ENCODE peak calls at places on chromosomes 12 and 14, in ten cellular contexts. Z is K562, G is stomach, E is A549, Y is tibial nerve, K is suprapubic skin, V is HepG2, M is upper lobe of left lung, D is transverse colon, W is sigmoid colon. N is an unnamed sample.

GRCh38 chr12:168763-169525 is 45.0 kb downstream of the SLC6A12 start:
- DNase-seq in Z (no peak), G (no peak), E (no peak), Y (no peak), K (no peak), V (no peak), M (no peak), D (no peak), W (no peak), N (no peak)

GRCh38 chr14:29671034-29671433 is 256.6 kb downstream of the PRKD1 start:
- DNase-seq in Z (no peak), G (no peak), E (no peak), Y (no peak), K (no peak), V (no peak), M (no peak), D (no peak), W (no peak), N (no peak)

GRCh38 chr12:45231515-45232145 is 15.7 kb downstream of the ANO6 start:
- DNase-seq in Z (no peak), G (no peak), E (peak), Y (no peak), K (no peak), V (peak), M (no peak), D (no peak), W (no peak), N (no peak)

GRCh38 chr12:126617312-126617711 is 1552.1 kb downstream of the AACS start:
- DNase-seq in Z (peak), G (no peak), E (peak), Y (no peak), K (no peak), V (no peak), M (no peak), D (no peak), W (no peak), N (no peak)

GRCh38 chr12:25130741-25131188 is 64.2 kb downstream of the DNAI7 start:
- DNase-seq in Z (peak), G (no peak), E (peak), Y (no peak), K (no peak), V (peak), M (no peak), D (no peak), W (no peak), N (no peak)

GRCh38 chr12:125677829-125678228 is 612.6 kb downstream of the AACS start:
- DNase-seq in Z (no peak), G (no peak), E (no peak), Y (no peak), K (no peak), V (no peak), M (no peak), D (no peak), W (no peak), N (no peak)

GRCh38 chr12:31386364-31386777 is 60.4 kb upstream of the SINHCAF start:
- DNase-seq in Z (no peak), G (no peak), E (no peak), Y (no peak), K (no peak), V (no peak), M (no peak), D (no peak), W (no peak), N (no peak)

GRCh38 chr12:113142173-113142885 is 6.8 kb upstream of the RASAL1 start:
- DNase-seq in Z (no peak), G (peak), E (no peak), Y (no peak), K (no peak), V (peak), M (peak), D (peak), W (no peak), N (no peak)

GRCh38 chr12:53518381-53518780 is 11.1 kb upstream of the NPFF start:
- DNase-seq in Z (no peak), G (no peak), E (no peak), Y (no peak), K (no peak), V (no peak), M (peak), D (no peak), W (no peak), N (no peak)

GRCh38 chr12:83216230-83216629 is 529.5 kb downstream of the TMTC2 start:
- DNase-seq in Z (no peak), G (no peak), E (no peak), Y (no peak), K (no peak), V (no peak), M (no peak), D (no peak), W (no peak), N (no peak)

GRCh38 chr14:34018564-34019244 is 67.8 kb upstream of the EGLN3 start:
- DNase-seq in Z (no peak), G (no peak), E (no peak), Y (peak), K (no peak), V (no peak), M (no peak), D (no peak), W (peak), N (no peak)

GRCh38 chr12:121003650-121004049 is 12.6 kb downstream of the C12orf43 start:
- DNase-seq in Z (no peak), G (peak), E (peak), Y (no peak), K (no peak), V (peak), M (no peak), D (peak), W (no peak), N (no peak)

GRCh38 chr14:55884819-55885218 is 233.4 kb upstream of the PELI2 start:
- DNase-seq in Z (no peak), G (no peak), E (no peak), Y (no peak), K (no peak), V (no peak), M (no peak), D (no peak), W (no peak), N (no peak)

GRCh38 chr12:84270470-84271140 is 642.0 kb downstream of the SLC6A15 start:
- DNase-seq in Z (no peak), G (peak), E (peak), Y (peak), K (no peak), V (no peak), M (no peak), D (no peak), W (no peak), N (no peak)

GRCh38 chr14:59679872-59680271 is 103.3 kb upstream of the CCDC175 start:
- DNase-seq in Z (no peak), G (no peak), E (no peak), Y (no peak), K (no peak), V (no peak), M (no peak), D (no peak), W (no peak), N (no peak)

GRCh38 chr14:20631821-20632389 is 9.6 kb downstream of the OR6S1 start:
- DNase-seq in Z (peak), G (peak), E (peak), Y (peak), K (no peak), V (peak), M (peak), D (peak), W (peak), N (peak)

GRCh38 chr12:56476972-56477432 is 8.6 kb downstream of the SPRYD4 start:
- DNase-seq in Z (no peak), G (no peak), E (no peak), Y (no peak), K (no peak), V (peak), M (no peak), D (no peak), W (no peak), N (no peak)

GRCh38 chr12:114920828-114921579 is 237.0 kb upstream of the TBX3 start:
- DNase-seq in Z (no peak), G (no peak), E (no peak), Y (no peak), K (no peak), V (no peak), M (no peak), D (no peak), W (no peak), N (no peak)

GRCh38 chr12:17148706-17149105 is 542.7 kb upstream of the LMO3 start:
- DNase-seq in Z (no peak), G (no peak), E (peak), Y (no peak), K (no peak), V (no peak), M (no peak), D (no peak), W (no peak), N (no peak)

GRCh38 chr12:95548056-95548538 is 3.2 kb downstream of the USP44 start:
- DNase-seq in Z (peak), G (peak), E (no peak), Y (no peak), K (no peak), V (no peak), M (peak), D (peak), W (peak), N (peak)

GRCh38 chr14:54440037-54440436 is 1.1 kb downstream of the CNIH1 start:
- DNase-seq in Z (no peak), G (no peak), E (no peak), Y (no peak), K (no peak), V (no peak), M (no peak), D (no peak), W (no peak), N (no peak)

GRCh38 chr14:106286697-106287290 is 760.4 kb downstream of the TMEM121 start:
- DNase-seq in Z (peak), G (no peak), E (peak), Y (no peak), K (no peak), V (no peak), M (no peak), D (no peak), W (no peak), N (no peak)

GRCh38 chr14:35416108-35416750 is 11.7 kb upstream of the NFKBIA start:
- DNase-seq in Z (no peak), G (no peak), E (no peak), Y (no peak), K (no peak), V (no peak), M (no peak), D (peak), W (no peak), N (no peak)

GRCh38 chr12:25670076-25671055 is 117.3 kb upstream of the LMNTD1 start:
- DNase-seq in Z (no peak), G (no peak), E (no peak), Y (no peak), K (no peak), V (no peak), M (no peak), D (no peak), W (no peak), N (no peak)

GRCh38 chr12:89245090-89245489 is 107.2 kb downstream of the DUSP6 start:
- DNase-seq in Z (no peak), G (no peak), E (no peak), Y (no peak), K (no peak), V (no peak), M (no peak), D (no peak), W (no peak), N (no peak)

GRCh38 chr12:128365831-128366231 is 98.9 kb downstream of the TMEM132C start:
- DNase-seq in Z (no peak), G (no peak), E (no peak), Y (no peak), K (peak), V (no peak), M (no peak), D (no peak), W (peak), N (peak)

GRCh38 chr12:6097384-6097783 is 27.1 kb downstream of the VWF start:
- DNase-seq in Z (no peak), G (no peak), E (no peak), Y (no peak), K (no peak), V (no peak), M (peak), D (no peak), W (no peak), N (no peak)

GRCh38 chr14:89232366-89233070 is 184.5 kb downstream of the FOXN3 start:
- DNase-seq in Z (no peak), G (no peak), E (no peak), Y (no peak), K (no peak), V (peak), M (no peak), D (no peak), W (no peak), N (no peak)

GRCh38 chr12:62533755-62534107 is 67.1 kb downstream of the MON2 start:
- DNase-seq in Z (no peak), G (peak), E (no peak), Y (no peak), K (no peak), V (no peak), M (no peak), D (no peak), W (no peak), N (no peak)

GRCh38 chr12:47722136-47722834 is 3.0 kb downstream of the ENDOU start:
- DNase-seq in Z (no peak), G (no peak), E (no peak), Y (no peak), K (peak), V (no peak), M (peak), D (no peak), W (no peak), N (peak)

GRCh38 chr12:52914722-52915121 is 9.8 kb upstream of the KRT8 start:
- DNase-seq in Z (peak), G (no peak), E (no peak), Y (no peak), K (no peak), V (no peak), M (no peak), D (no peak), W (no peak), N (no peak)

GRCh38 chr12:94289551-94290312 is 141.4 kb downstream of the PLXNC1 start:
- DNase-seq in Z (no peak), G (no peak), E (no peak), Y (no peak), K (no peak), V (no peak), M (no peak), D (no peak), W (no peak), N (peak)

GRCh38 chr12:124686001-124686884 is 118.8 kb upstream of the NCOR2 start:
- DNase-seq in Z (peak), G (no peak), E (peak), Y (no peak), K (no peak), V (no peak), M (no peak), D (no peak), W (no peak), N (peak)

GRCh38 chr14:100201701-100202100 is 37.2 kb upstream of the YY1 start:
- DNase-seq in Z (no peak), G (no peak), E (no peak), Y (no peak), K (no peak), V (peak), M (no peak), D (no peak), W (no peak), N (no peak)

GRCh38 chr14:52552063-52552988 is at the start of the genes GPR137C and TXNDC16:
- DNase-seq in Z (peak), G (peak), E (peak), Y (peak), K (peak), V (peak), M (peak), D (peak), W (peak), N (peak)
- TF ChIP-seq CTCF in Z (no peak), G (no peak), E (no peak), Y (no peak), K (no peak), V (no peak), M (peak), D (no peak), W (no peak), N (peak)

DNA sequence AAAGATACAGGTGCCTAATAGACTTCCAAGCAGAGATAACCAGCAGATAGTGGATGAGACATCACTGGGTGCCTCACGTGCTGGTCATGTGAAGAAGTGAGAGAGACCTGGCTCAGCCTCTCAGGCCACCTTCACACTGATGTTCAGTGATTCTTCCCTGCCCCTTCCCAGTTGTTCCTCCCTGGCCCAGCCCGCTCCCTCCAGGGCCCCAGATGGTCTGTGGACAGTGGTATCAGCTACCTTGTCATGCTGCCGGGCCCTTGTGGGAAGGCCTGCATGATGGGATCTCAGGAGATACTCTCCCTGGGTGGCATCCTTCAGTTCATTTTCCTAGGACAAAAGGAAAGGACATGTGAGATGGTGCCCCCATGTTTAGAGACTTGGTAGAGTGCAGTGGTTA is 179.9 kb downstream of the PIWIL1 start:
- DNase-seq in Z (no peak), G (no peak), E (no peak), Y (no peak), K (no peak), V (no peak), M (no peak), D (no peak), W (no peak), N (no peak)
- TF ChIP-seq EP300 in Z (no peak), G (no peak), E (no peak), Y (no peak), K (no peak), V (no peak), M (no peak), D (no peak), W (no peak), N (no peak)

GRCh38 chr14:63435204-63435603 is 108.0 kb downstream of the PPP2R5E start:
- DNase-seq in Z (no peak), G (no peak), E (no peak), Y (no peak), K (no peak), V (no peak), M (no peak), D (no peak), W (no peak), N (no peak)

GRCh38 chr14:63443361-63443760 is 99.8 kb downstream of the PPP2R5E start:
- DNase-seq in Z (no peak), G (no peak), E (no peak), Y (no peak), K (no peak), V (no peak), M (no peak), D (no peak), W (no peak), N (no peak)

GRCh38 chr14:63436286-63437098 is 106.7 kb downstream of the PPP2R5E start:
- DNase-seq in Z (no peak), G (no peak), E (no peak), Y (no peak), K (no peak), V (no peak), M (no peak), D (no peak), W (no peak), N (no peak)

GRCh38 chr14:63435838-63436237 is 107.3 kb downstream of the PPP2R5E start:
- DNase-seq in Z (no peak), G (peak), E (peak), Y (peak), K (peak), V (peak), M (peak), D (peak), W (peak), N (peak)

DNA sequence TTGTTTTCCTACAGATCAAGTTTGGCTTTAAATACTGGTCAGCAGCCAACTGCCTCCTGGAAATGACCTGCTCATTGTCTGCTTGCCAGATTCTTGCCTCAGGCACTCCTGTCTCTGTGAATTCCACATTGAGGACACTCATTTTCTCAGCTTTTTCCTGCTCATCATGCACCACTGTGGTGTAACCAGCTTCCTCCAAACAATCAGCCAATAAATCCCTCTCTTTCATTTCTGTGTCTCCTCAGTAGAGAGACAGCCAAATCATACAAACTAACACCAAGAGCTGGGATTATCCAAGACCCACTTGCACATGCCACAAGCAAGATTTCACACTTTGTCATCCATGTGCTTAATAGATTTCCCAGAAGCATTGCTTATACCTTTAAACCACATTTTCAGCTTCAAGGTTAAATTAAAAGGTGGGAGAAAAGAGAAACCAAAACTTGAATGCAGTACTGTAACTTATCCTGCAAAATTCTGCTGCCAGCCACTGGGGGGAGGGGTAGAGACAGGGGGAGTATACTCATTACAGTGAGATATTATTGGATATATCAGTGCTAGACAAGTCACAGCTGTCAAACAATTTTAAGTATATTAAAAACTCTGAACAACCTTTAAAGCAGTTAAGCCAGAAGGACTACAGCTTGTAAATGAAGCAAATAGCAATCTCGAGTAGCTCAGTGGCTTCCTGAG is 105.0 kb downstream of the PPP2R5E start:
- DNase-seq in Z (peak), G (peak), E (peak), Y (no peak), K (no peak), V (peak), M (peak), D (peak), W (peak), N (peak)
- TF ChIP-seq CTCF in Z (peak), G (no peak), E (peak), Y (no peak), K (no peak), V (peak), M (peak), D (peak), W (no peak), N (no peak)

DNA sequence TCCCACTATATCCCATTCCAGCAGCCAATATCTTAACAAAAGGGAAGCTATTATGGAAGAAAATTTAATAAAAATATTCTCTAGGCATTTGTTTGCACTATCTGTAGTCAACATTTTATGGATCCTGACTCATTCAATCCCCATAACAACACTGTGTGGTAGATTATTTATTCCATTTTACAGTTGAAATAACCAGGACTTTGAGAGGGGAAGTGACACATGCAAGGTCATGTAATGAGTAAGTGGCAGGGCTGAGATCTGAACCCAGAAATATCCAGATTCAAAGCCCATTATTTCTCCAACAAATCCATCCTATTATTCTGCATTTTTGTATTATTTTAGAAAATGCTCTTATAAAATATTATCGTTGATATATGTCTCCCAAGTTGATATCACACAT is 54.8 kb upstream of the E2F7 start:
- DNase-seq in Z (no peak), G (no peak), E (peak), Y (no peak), K (no peak), V (no peak), M (no peak), D (no peak), W (no peak), N (no peak)
- TF ChIP-seq EP300 in Z (no peak), G (no peak), E (no peak), Y (no peak), K (no peak), V (no peak), M (no peak), D (no peak), W (no peak), N (no peak)

DNA sequence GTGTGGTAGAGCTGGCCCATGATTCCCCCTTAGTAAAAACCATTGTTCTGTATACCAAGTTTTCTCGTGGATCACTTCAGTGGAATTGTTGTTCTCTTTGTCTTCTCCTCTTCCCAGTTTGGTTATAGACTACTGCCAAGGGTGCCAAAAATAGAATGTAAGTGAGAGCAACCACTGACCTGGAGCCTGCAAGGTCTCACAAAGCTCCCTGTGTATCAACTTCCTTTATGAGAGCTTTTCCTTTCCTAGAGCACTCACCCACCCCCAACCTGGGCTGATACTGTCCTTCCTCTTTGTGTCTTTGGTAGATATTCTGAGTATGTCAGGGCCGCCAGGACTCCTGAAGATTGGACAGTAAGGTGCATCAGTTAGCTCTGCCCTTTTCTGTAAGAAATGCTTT is 101.0 kb downstream of the SCN8A start:
- DNase-seq in Z (no peak), G (no peak), E (no peak), Y (no peak), K (no peak), V (no peak), M (no peak), D (no peak), W (no peak), N (no peak)
- TF ChIP-seq CTCF in Z (no peak), G (no peak), E (no peak), Y (no peak), K (no peak), V (no peak), M (no peak), D (no peak), W (no peak), N (no peak)

N was measured in ovary.